ENCODE peak calls at places on chromosomes 12 and 14, in six cellular contexts. Q is ascending aorta, Y is cardiac muscle cell, W is mucosa of descending colon, O is choroid plexus epithelial cell, R is GM12864. B is an unnamed sample.

GRCh38 chr12:3728686-3729085 is 24.2 kb downstream of the CRACR2A start:
- DNase-seq in Q (no peak), Y (no peak), W (no peak), O (no peak), R (no peak), B (no peak)

GRCh38 chr14:61744239-61744638 is 18.0 kb upstream of the SNAPC1 start:
- DNase-seq in Q (no peak), Y (no peak), W (no peak), O (peak), R (no peak), B (no peak)

GRCh38 chr14:37318938-37319337 is 121.2 kb downstream of the MIPOL1 start:
- DNase-seq in Q (no peak), Y (no peak), W (no peak), O (no peak), R (no peak), B (no peak)

GRCh38 chr12:49636979-49637378 is 13.6 kb downstream of the PRPF40B start:
- DNase-seq in Q (no peak), Y (peak), W (no peak), O (peak), R (peak), B (peak)

GRCh38 chr12:54201001-54201794 is 12.4 kb upstream of the SMUG1 start:
- DNase-seq in Q (no peak), Y (peak), W (peak), O (peak), R (no peak), B (peak)

GRCh38 chr12:25529738-25530137 is 23.3 kb downstream of the LMNTD1 start:
- DNase-seq in Q (no peak), Y (no peak), W (no peak), O (peak), R (no peak), B (no peak)

GRCh38 chr14:88227693-88228092 is 95.4 kb downstream of the KCNK10 start:
- DNase-seq in Q (no peak), Y (no peak), W (no peak), O (no peak), R (peak), B (no peak)

GRCh38 chr12:7142057-7142644 is 12.0 kb downstream of the CLSTN3 start:
- DNase-seq in Q (no peak), Y (peak), W (peak), O (peak), R (no peak), B (peak)

GRCh38 chr12:22687677-22688076 is 62.7 kb downstream of the ETNK1 start:
- DNase-seq in Q (no peak), Y (no peak), W (no peak), O (peak), R (peak), B (no peak)

GRCh38 chr12:66279127-66279712 is 23.1 kb upstream of the HELB start:
- DNase-seq in Q (no peak), Y (peak), W (no peak), O (peak), R (no peak), B (peak)

GRCh38 chr12:90858261-90858660 is 96.7 kb downstream of the CCER1 start:
- DNase-seq in Q (no peak), Y (peak), W (no peak), O (peak), R (no peak), B (no peak)

GRCh38 chr12:128807161-128807724 is 16.5 kb downstream of the SLC15A4 start:
- DNase-seq in Q (no peak), Y (no peak), W (peak), O (no peak), R (no peak), B (no peak)

GRCh38 chr12:121992059-121992879 is 29.4 kb upstream of the BCL7A start:
- DNase-seq in Q (no peak), Y (peak), W (no peak), O (peak), R (peak), B (no peak)

GRCh38 chr14:68691031-68691864 is 101.6 kb downstream of the ZFP36L1 start:
- DNase-seq in Q (no peak), Y (no peak), W (no peak), O (no peak), R (no peak), B (peak)

GRCh38 chr12:93089805-93090569 is 160.9 kb upstream of the EEA1 start:
- DNase-seq in Q (no peak), Y (no peak), W (no peak), O (peak), R (peak), B (no peak)

GRCh38 chr14:34423445-34423844 is 38.6 kb downstream of the SPTSSA start:
- DNase-seq in Q (no peak), Y (no peak), W (no peak), O (no peak), R (no peak), B (no peak)

GRCh38 chr14:59022144-59022543 is 166.3 kb upstream of the DAAM1 start:
- DNase-seq in Q (no peak), Y (no peak), W (no peak), O (no peak), R (no peak), B (no peak)

GRCh38 chr12:3641428-3641883 is 111.5 kb downstream of the CRACR2A start:
- DNase-seq in Q (no peak), Y (no peak), W (no peak), O (peak), R (no peak), B (no peak)

GRCh38 chr12:131330106-131330820 is 376.6 kb downstream of the ADGRD1 start:
- DNase-seq in Q (no peak), Y (no peak), W (no peak), O (no peak), R (no peak), B (no peak)

GRCh38 chr14:72104011-72104613 is 171.9 kb downstream of the RGS6 start:
- DNase-seq in Q (no peak), Y (peak), W (no peak), O (peak), R (no peak), B (peak)

GRCh38 chr12:29889737-29890136 is 106.0 kb upstream of the TMTC1 start:
- DNase-seq in Q (no peak), Y (peak), W (no peak), O (peak), R (no peak), B (peak)

GRCh38 chr12:52244615-52244994 is 11.6 kb downstream of the KRT7 start:
- DNase-seq in Q (no peak), Y (no peak), W (no peak), O (no peak), R (no peak), B (no peak)

GRCh38 chr12:31568498-31568897 is 22.4 kb downstream of the DENND5B start:
- DNase-seq in Q (no peak), Y (no peak), W (no peak), O (no peak), R (no peak), B (no peak)

DNA sequence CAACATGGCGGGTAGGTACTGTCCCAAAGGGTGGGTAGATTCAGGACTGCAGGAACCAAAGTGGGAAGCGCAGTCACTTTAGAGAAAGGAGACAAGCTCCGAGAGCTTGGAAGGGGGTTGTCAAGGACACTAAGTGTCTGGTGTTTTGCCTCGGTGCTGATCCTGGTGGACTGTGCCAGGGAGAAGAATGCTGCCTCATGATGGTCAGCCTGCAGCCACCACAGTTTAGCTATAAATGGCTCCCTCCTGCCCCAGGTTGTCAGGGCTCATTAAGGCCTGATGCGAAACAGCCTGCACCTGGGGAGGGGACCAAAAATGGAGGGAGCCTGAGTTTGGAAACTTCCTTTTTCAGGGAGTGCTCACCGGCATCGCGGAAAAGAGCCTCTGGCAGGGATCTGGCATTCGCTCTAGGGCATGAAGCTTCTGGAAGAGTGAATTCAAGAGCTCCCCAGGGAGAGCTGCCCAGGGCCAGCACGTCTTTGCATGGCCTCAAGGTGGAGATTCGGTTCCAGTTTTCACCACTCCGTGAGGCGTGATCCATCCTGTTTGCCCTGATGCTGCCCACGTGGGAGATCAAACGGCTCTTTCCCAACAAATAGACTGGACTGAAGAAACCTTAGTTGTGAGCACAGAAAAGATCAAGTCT is 164.0 kb downstream of the FOXN3 start:
- DNase-seq in Q (no peak), Y (peak), W (no peak), O (peak), R (no peak), B (peak)
- TF ChIP-seq CTCF in Q (peak), Y (no peak), W (no peak), O (peak), R (no peak), B (peak)

DNA sequence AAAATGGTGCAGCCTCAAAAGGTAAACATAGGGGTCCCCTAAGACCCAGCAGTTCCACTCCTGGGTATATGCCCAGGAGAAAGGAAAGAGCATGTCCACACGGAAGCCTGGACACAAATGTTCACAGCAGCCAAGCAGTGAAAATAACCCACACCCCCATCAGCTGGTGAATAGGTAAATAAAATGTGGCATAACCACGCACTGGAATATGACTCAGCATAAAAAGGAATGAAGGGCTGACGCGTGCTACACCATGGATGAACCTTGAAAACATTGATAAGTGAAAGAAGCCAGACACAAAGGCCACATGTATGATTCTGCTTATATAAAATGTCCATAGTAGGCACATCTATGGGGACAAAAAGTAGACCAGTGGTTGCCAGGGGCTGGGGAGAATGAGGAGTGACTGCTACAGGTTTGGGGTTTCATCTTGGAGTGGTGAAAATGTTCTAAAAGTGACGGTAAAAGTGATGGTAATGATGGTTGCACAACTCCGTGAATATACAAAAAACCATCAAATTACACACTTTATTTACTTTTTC is 3.8 kb upstream of the SCARB1 start:
- DNase-seq in Q (no peak), Y (no peak), W (no peak), O (peak), R (no peak), B (no peak)
- TF ChIP-seq CTCF in Q (no peak), Y (no peak), W (no peak), O (no peak), R (no peak), B (no peak)

GRCh38 chr14:39467889-39468524 is 35.8 kb upstream of the FBXO33 start:
- DNase-seq in Q (no peak), Y (peak), W (no peak), O (peak), R (no peak), B (peak)
- TF ChIP-seq CTCF in Q (no peak), Y (peak), W (no peak), O (peak), R (peak), B (no peak)

GRCh38 chr12:130192667-130193345 is 30.5 kb downstream of the FZD10 start:
- DNase-seq in Q (no peak), Y (peak), W (no peak), O (no peak), R (no peak), B (no peak)
- TF ChIP-seq CTCF in Q (no peak), Y (no peak), W (no peak), O (no peak), R (no peak), B (no peak)

DNA sequence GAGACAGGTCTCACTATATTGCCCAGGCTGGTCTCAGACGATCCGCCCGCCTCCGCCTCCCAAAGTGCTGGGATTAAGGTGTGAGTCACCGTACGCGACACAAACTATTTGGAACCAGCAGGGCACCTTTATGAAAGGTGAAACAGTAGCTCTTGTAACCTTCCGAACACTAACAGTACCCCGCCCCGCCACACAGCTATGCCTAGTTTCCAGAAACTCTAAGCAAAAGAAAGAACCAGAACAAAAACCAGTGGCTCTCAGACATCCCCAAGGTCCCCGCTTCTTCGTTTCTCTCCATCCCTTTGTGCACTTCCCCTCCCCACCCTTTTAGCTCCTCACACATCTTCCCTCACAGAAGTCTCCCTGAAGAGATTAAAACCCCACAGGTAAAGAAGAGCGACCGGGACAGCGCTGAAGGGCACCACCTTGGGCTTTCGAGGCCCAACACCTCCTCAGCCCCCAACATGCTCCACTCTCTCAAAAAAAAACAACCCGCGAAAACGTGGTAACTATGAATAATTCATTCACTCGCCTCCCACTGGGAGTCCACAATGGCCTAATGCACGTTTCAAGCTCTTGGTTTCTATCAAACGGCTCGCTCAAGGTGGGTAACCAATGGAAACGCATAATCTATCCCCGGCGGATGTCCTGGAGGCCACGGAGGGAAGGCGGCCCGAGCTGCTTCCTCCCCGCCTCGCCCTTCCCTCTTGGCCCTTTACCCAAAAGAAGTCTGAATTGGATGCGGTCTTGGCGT is 899 bp downstream of the BAG5 start:
- DNase-seq in Q (no peak), Y (peak), W (no peak), O (peak), R (no peak), B (peak)
- TF ChIP-seq CTCF in Q (no peak), Y (no peak), W (no peak), O (no peak), R (no peak), B (no peak)

GRCh38 chr12:19130224-19131019 is 889 bp downstream of the PLEKHA5 start:
- DNase-seq in Q (no peak), Y (peak), W (peak), O (peak), R (no peak), B (peak)
- TF ChIP-seq CTCF in Q (no peak), Y (no peak), W (no peak), O (no peak), R (no peak), B (no peak)

GRCh38 chr12:74412607-74413230 is 124.9 kb upstream of the ATXN7L3B start:
- DNase-seq in Q (no peak), Y (peak), W (no peak), O (peak), R (no peak), B (no peak)
- TF ChIP-seq CTCF in Q (peak), Y (peak), W (no peak), O (peak), R (peak), B (peak)

GRCh38 chr14:22824711-22825359 is 4.9 kb upstream of the MRPL52 start:
- DNase-seq in Q (no peak), Y (no peak), W (no peak), O (peak), R (no peak), B (no peak)

GRCh38 chr14:22835505-22835904 is 880 bp upstream of the MMP14 start:
- DNase-seq in Q (no peak), Y (no peak), W (no peak), O (no peak), R (no peak), B (no peak)

GRCh38 chr14:22830329-22831010 is 783 bp downstream of the MRPL52 start:
- DNase-seq in Q (no peak), Y (no peak), W (no peak), O (no peak), R (no peak), B (no peak)

GRCh38 chr14:22829661-22830328 is at the start of gene MRPL52:
- DNase-seq in Q (peak), Y (peak), W (peak), O (peak), R (peak), B (peak)
- TF ChIP-seq CTCF in Q (no peak), Y (no peak), W (no peak), O (no peak), R (no peak), B (no peak)